ENCODE peak calls at places on chromosome 1, in four cellular contexts. One of them, this sample, is unnamed.
A peak's percentile ranks its signal among the peaks of the same experiment; 100 is the strongest.

GRCh38 chr1:86352096-86352495 is 44.0 kb downstream of the ODF2L start:
- DNase-seq in WTC11: no peak
- DNase-seq in NCI-H1694 treated with DMSO at 0.1 percent for 48 hours: no peak
- DNase-seq in NCI-H1105: no peak
- DNase-seq in this sample: no peak

GRCh38 chr1:48917901-48918603 is 141.4 kb upstream of the BEND5 start:
- DNase-seq in WTC11: no peak
- DNase-seq in NCI-H1694 treated with DMSO at 0.1 percent for 48 hours: no peak
- DNase-seq in NCI-H1105: no peak
- DNase-seq in this sample: no peak

GRCh38 chr1:234218078-234218477 is 155.2 kb upstream of the COA6 start:
- DNase-seq in WTC11: no peak
- DNase-seq in NCI-H1694 treated with DMSO at 0.1 percent for 48 hours: no peak
- DNase-seq in NCI-H1105: no peak
- DNase-seq in this sample: no peak

GRCh38 chr1:24803220-24803619 is 58.0 kb downstream of the CLIC4 start:
- DNase-seq in WTC11: no peak
- DNase-seq in NCI-H1694 treated with DMSO at 0.1 percent for 48 hours: no peak
- DNase-seq in NCI-H1105: no peak
- DNase-seq in this sample: no peak

GRCh38 chr1:10671090-10671489 is 125.4 kb downstream of the CASZ1 start:
- DNase-seq in WTC11: no peak
- DNase-seq in NCI-H1694 treated with DMSO at 0.1 percent for 48 hours: no peak
- DNase-seq in NCI-H1105: no peak
- DNase-seq in this sample: no peak

GRCh38 chr1:13949571-13949970 is 249.6 kb downstream of the PRDM2 start:
- DNase-seq in WTC11: no peak
- DNase-seq in NCI-H1694 treated with DMSO at 0.1 percent for 48 hours: no peak
- DNase-seq in NCI-H1105: no peak
- DNase-seq in this sample: no peak

GRCh38 chr1:78170845-78171244 is 125.1 kb downstream of the GIPC2 start:
- DNase-seq in WTC11: no peak
- DNase-seq in NCI-H1694 treated with DMSO at 0.1 percent for 48 hours: no peak
- DNase-seq in NCI-H1105: no peak
- DNase-seq in this sample: no peak

GRCh38 chr1:154935749-154936415 is 637 bp downstream of the PMVK start:
- DNase-seq in WTC11: no peak
- DNase-seq in NCI-H1694 treated with DMSO at 0.1 percent for 48 hours: no peak
- DNase-seq in NCI-H1105: no peak
- DNase-seq in this sample: no peak

GRCh38 chr1:117339866-117340357 is 27.3 kb upstream of the MAN1A2 start:
- DNase-seq in WTC11: no peak
- DNase-seq in NCI-H1694 treated with DMSO at 0.1 percent for 48 hours: no peak
- DNase-seq in NCI-H1105: no peak
- DNase-seq in this sample: no peak

GRCh38 chr1:1435094-1435903 is at the start of gene VWA1:
- DNase-seq in WTC11: peak; percentile 69
- DNase-seq in NCI-H1694 treated with DMSO at 0.1 percent for 48 hours: peak; percentile 22
- DNase-seq in NCI-H1105: peak; percentile 72
- DNase-seq in this sample: no peak

GRCh38 chr1:227899141-227899819 is 48.5 kb downstream of the WNT9A start:
- DNase-seq in WTC11: no peak
- DNase-seq in NCI-H1694 treated with DMSO at 0.1 percent for 48 hours: no peak
- DNase-seq in NCI-H1105: no peak
- DNase-seq in this sample: no peak

GRCh38 chr1:83779565-83779964 is 219.4 kb downstream of the TTLL7 start:
- DNase-seq in WTC11: no peak
- DNase-seq in NCI-H1694 treated with DMSO at 0.1 percent for 48 hours: no peak
- DNase-seq in NCI-H1105: no peak
- DNase-seq in this sample: no peak

GRCh38 chr1:192535916-192536662 is 39.5 kb upstream of the RGS1 start:
- DNase-seq in WTC11: no peak
- DNase-seq in NCI-H1694 treated with DMSO at 0.1 percent for 48 hours: no peak
- DNase-seq in NCI-H1105: no peak
- DNase-seq in this sample: no peak

GRCh38 chr1:182205378-182206022 is 144.0 kb upstream of the ZNF648 start:
- DNase-seq in WTC11: no peak
- DNase-seq in NCI-H1694 treated with DMSO at 0.1 percent for 48 hours: no peak
- DNase-seq in NCI-H1105: no peak
- DNase-seq in this sample: no peak

This sample was measured in cerebellar cortex.